ENCODE peak calls at places on chromosome 18, in five cellular contexts. One of them, this sample, is unnamed. For H3K27me3, the result is how much of the 10 kb centered on the place peaks cover.

GRCh38 chr18:75915941-75916640 is 488.6 kb upstream of the SMIM21 start:
- DNase-seq in body of pancreas: peak
- DNase-seq in IMR-90: no peak
- DNase-seq in fibroblast of lung: no peak
- DNase-seq in breast epithelium: no peak
- DNase-seq in this sample: no peak

GRCh38 chr18:23200751-23201150 is 65.5 kb downstream of the CABLES1 start:
- DNase-seq in body of pancreas: no peak
- DNase-seq in IMR-90: no peak
- DNase-seq in fibroblast of lung: no peak
- DNase-seq in breast epithelium: no peak
- DNase-seq in this sample: no peak

GRCh38 chr18:48833701-48834394 is 116.9 kb downstream of the SMAD7 start:
- DNase-seq in body of pancreas: no peak
- DNase-seq in breast epithelium: no peak
- DNase-seq in fibroblast of lung: no peak
- DNase-seq in IMR-90: peak
- DNase-seq in this sample: peak

GRCh38 chr18:12703714-12704113 is 872 bp downstream of the PSMG2 start:
- DNase-seq in fibroblast of lung: peak
- DNase-seq in body of pancreas: no peak
- DNase-seq in IMR-90: peak
- DNase-seq in breast epithelium: no peak
- DNase-seq in this sample: no peak

GRCh38 chr18:27750014-27750413 is 426.9 kb downstream of the CDH2 start:
- DNase-seq in body of pancreas: peak
- DNase-seq in fibroblast of lung: peak
- DNase-seq in breast epithelium: no peak
- DNase-seq in IMR-90: peak
- DNase-seq in this sample: no peak

GRCh38 chr18:9380571-9381390 is 46.2 kb downstream of the TWSG1 start:
- DNase-seq in body of pancreas: peak
- DNase-seq in IMR-90: peak
- DNase-seq in fibroblast of lung: peak
- DNase-seq in breast epithelium: no peak
- DNase-seq in this sample: no peak

GRCh38 chr18:42736074-42736473 is 379.4 kb downstream of the RIT2 start:
- DNase-seq in body of pancreas: no peak
- DNase-seq in breast epithelium: no peak
- DNase-seq in IMR-90: no peak
- DNase-seq in fibroblast of lung: no peak
- DNase-seq in this sample: no peak

GRCh38 chr18:73924836-73925235 is 222.8 kb downstream of the FBXO15 start:
- DNase-seq in breast epithelium: no peak
- DNase-seq in IMR-90: peak
- DNase-seq in fibroblast of lung: no peak
- DNase-seq in body of pancreas: no peak
- DNase-seq in this sample: no peak

GRCh38 chr18:1050012-1050657 is 145.5 kb downstream of the ADCYAP1 start:
- DNase-seq in IMR-90: no peak
- DNase-seq in breast epithelium: no peak
- DNase-seq in body of pancreas: no peak
- DNase-seq in fibroblast of lung: no peak
- DNase-seq in this sample: no peak

GRCh38 chr18:7028625-7029024 is 89.0 kb downstream of the LAMA1 start:
- DNase-seq in body of pancreas: no peak
- DNase-seq in fibroblast of lung: no peak
- DNase-seq in breast epithelium: no peak
- DNase-seq in IMR-90: no peak
- DNase-seq in this sample: no peak
- H3K27me3 ChIP-seq in body of pancreas: under half
- H3K27me3 ChIP-seq in fibroblast of lung: under half
- H3K27me3 ChIP-seq in breast epithelium: under half
- H3K27me3 ChIP-seq in IMR-90: under half
- H3K27me3 ChIP-seq in this sample: under half

DNA sequence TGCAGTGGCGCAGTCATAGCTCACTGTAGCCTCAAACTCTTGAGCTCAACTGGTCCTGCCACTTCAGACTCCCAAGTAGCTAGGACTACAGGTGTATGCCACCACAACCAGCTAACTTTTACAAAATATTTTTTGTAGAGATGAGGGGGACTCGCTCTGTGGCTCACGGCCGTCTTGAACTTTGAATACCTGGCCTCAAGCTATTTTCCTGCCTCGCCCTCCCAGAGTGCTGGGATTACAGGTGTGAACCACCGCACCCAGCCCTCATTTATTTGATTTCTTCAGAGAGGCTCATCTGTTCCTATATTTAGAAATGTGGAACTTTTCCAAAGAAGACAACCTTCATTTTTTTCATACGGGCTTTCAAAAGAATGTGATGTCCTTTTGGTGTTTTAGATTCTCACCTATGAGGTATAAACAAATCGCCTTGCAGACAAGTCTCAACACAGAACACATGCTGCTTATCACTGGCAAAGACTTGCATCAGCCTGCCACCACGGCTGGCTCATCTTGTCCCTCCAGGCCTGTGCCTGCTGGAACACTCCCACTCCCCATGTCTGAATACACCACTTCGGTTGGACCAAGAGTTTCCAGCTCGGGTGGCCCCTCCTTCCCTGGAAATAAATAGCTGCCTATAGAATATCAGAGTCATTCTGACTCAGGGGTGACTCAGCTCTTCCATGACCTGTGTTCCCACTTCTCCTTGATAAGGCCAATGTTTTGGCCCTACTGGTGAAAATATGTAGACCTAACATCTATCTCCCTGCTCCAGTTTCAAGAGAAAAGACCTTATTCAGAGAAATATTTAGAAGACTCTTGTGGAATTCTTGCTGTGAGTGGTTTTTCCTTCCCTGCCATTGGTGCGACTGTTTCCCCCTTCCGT is 202.6 kb downstream of the TGIF1 start:
- DNase-seq in IMR-90: peak
- DNase-seq in breast epithelium: peak
- DNase-seq in body of pancreas: peak
- DNase-seq in fibroblast of lung: peak
- DNase-seq in this sample: no peak
- TF ChIP-seq CTCF in IMR-90: peak
- TF ChIP-seq CTCF in breast epithelium: no peak
- TF ChIP-seq CTCF in body of pancreas: no peak
- TF ChIP-seq CTCF in fibroblast of lung: no peak
- TF ChIP-seq CTCF in this sample: no peak

DNA sequence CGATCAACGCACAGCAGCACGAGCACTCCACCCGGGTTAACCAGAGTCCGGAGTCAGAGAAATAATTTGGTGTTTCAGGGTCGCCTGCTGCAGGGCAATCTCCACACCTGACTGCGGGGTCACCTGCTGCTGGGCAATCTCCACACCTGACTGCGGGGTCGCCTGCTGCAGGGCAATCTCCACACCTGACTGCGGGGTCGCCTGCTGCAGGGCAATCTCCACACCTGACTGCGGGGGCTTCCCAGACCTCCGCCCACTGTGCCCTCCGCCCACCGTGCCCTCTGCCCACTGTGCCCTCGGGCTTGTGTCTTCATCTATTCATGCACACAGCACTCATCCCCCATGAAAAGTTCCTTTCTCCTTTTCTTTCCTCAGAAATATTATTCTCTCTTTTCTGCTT is 500.2 kb upstream of the SALL3 start:
- DNase-seq in IMR-90: no peak
- DNase-seq in body of pancreas: no peak
- DNase-seq in fibroblast of lung: no peak
- DNase-seq in breast epithelium: no peak
- DNase-seq in this sample: no peak
- H3K27me3 ChIP-seq in IMR-90: under half
- H3K27me3 ChIP-seq in body of pancreas: under half
- H3K27me3 ChIP-seq in fibroblast of lung: under half
- H3K27me3 ChIP-seq in breast epithelium: under half
- H3K27me3 ChIP-seq in this sample: under half

DNA sequence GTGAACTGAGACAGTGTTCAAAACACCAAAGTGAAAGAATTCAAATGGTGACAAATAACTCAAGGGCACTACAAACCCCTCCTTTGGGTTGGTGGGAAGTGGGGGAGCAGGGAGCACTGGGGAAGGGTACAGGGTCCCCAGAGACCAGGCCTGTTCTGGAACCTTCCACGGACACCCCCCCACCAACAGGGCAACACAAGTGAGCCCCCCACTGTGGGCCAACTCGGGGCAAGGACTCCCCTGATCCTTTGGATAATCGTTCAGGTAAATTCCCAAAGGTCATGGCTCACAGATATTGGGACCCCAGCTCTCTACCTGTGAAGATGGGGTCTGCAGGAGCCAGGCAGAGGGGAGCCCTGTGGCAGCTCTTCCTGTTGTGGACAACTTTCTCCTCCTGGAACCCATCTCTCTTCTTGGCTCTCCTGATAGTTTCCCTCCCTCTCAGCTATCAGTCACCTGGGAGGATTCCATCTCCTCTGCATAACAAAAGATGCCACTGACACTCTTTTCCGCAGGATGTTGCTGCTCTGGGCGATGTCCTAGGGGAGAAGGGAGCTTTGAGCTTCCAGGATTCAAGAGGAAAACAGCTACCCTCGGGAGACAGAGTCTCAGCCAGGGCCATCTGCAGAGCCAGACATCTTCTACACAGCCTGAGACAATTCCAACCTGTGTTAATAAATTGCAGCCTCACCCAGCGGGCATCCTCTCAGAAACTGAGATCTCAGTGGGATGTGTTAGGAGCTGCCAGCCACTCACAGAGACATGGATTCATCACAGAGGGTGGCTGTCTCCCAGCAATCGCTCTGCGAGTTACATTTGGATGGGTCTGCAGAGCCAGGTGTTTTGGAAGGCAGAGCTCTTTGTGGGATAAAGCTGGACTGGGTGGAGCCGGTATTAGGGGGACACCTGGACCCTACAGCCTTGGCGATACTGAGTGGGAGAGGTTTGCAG is 35.4 kb downstream of the MBP start:
- DNase-seq in IMR-90: no peak
- DNase-seq in breast epithelium: no peak
- DNase-seq in body of pancreas: no peak
- DNase-seq in fibroblast of lung: no peak
- DNase-seq in this sample: no peak
- TF ChIP-seq CTCF in IMR-90: no peak
- TF ChIP-seq CTCF in breast epithelium: no peak
- TF ChIP-seq CTCF in body of pancreas: no peak
- TF ChIP-seq CTCF in fibroblast of lung: no peak
- TF ChIP-seq CTCF in this sample: no peak

GRCh38 chr18:10516078-10516477 is 9.7 kb upstream of the NAPG start:
- DNase-seq in fibroblast of lung: no peak
- DNase-seq in breast epithelium: no peak
- DNase-seq in IMR-90: no peak
- DNase-seq in body of pancreas: no peak
- DNase-seq in this sample: no peak
- H3K27me3 ChIP-seq in fibroblast of lung: under half
- H3K27me3 ChIP-seq in breast epithelium: under half
- H3K27me3 ChIP-seq in IMR-90: under half
- H3K27me3 ChIP-seq in body of pancreas: under half
- H3K27me3 ChIP-seq in this sample: under half

GRCh38 chr18:72086421-72086820 is 457.7 kb downstream of the CBLN2 start:
- DNase-seq in breast epithelium: no peak
- DNase-seq in fibroblast of lung: peak
- DNase-seq in body of pancreas: no peak
- DNase-seq in IMR-90: no peak
- DNase-seq in this sample: no peak
- TF ChIP-seq CTCF in breast epithelium: no peak
- TF ChIP-seq CTCF in fibroblast of lung: no peak
- TF ChIP-seq CTCF in body of pancreas: peak
- TF ChIP-seq CTCF in IMR-90: no peak
- TF ChIP-seq CTCF in this sample: peak

GRCh38 chr18:79410731-79411613 is 15.2 kb downstream of the NFATC1 start:
- DNase-seq in breast epithelium: no peak
- DNase-seq in body of pancreas: no peak
- DNase-seq in IMR-90: no peak
- DNase-seq in fibroblast of lung: no peak
- DNase-seq in this sample: no peak

GRCh38 chr18:79411614-79412526 is 16.1 kb downstream of the NFATC1 start:
- DNase-seq in breast epithelium: no peak
- DNase-seq in fibroblast of lung: no peak
- DNase-seq in IMR-90: no peak
- DNase-seq in body of pancreas: no peak
- DNase-seq in this sample: no peak

GRCh38 chr18:79413025-79413424 is 17.3 kb downstream of the NFATC1 start:
- DNase-seq in fibroblast of lung: no peak
- DNase-seq in body of pancreas: no peak
- DNase-seq in IMR-90: no peak
- DNase-seq in breast epithelium: no peak
- DNase-seq in this sample: no peak

GRCh38 chr18:79409313-79409712 is 13.6 kb downstream of the NFATC1 start:
- DNase-seq in body of pancreas: no peak
- DNase-seq in IMR-90: no peak
- DNase-seq in fibroblast of lung: no peak
- DNase-seq in breast epithelium: no peak
- DNase-seq in this sample: no peak

GRCh38 chr18:79410171-79410641 is 14.5 kb downstream of the NFATC1 start:
- DNase-seq in fibroblast of lung: no peak
- DNase-seq in IMR-90: no peak
- DNase-seq in breast epithelium: no peak
- DNase-seq in body of pancreas: no peak
- DNase-seq in this sample: no peak
- H3K27me3 ChIP-seq in fibroblast of lung: under half
- H3K27me3 ChIP-seq in IMR-90: under half
- H3K27me3 ChIP-seq in breast epithelium: under half
- H3K27me3 ChIP-seq in body of pancreas: under half
- H3K27me3 ChIP-seq in this sample: under half

GRCh38 chr18:67265464-67266245 is 250.9 kb downstream of the DSEL start:
- DNase-seq in breast epithelium: no peak
- DNase-seq in body of pancreas: no peak
- DNase-seq in fibroblast of lung: peak
- DNase-seq in IMR-90: peak
- DNase-seq in this sample: no peak

GRCh38 chr18:67266591-67267237 is 249.8 kb downstream of the DSEL start:
- DNase-seq in IMR-90: peak
- DNase-seq in body of pancreas: no peak
- DNase-seq in breast epithelium: no peak
- DNase-seq in fibroblast of lung: peak
- DNase-seq in this sample: no peak

GRCh38 chr18:67269206-67269605 is 247.3 kb downstream of the DSEL start:
- DNase-seq in IMR-90: no peak
- DNase-seq in body of pancreas: no peak
- DNase-seq in breast epithelium: no peak
- DNase-seq in fibroblast of lung: no peak
- DNase-seq in this sample: no peak

GRCh38 chr18:67266246-67266570 is 250.3 kb downstream of the DSEL start:
- DNase-seq in breast epithelium: no peak
- DNase-seq in body of pancreas: no peak
- DNase-seq in fibroblast of lung: no peak
- DNase-seq in IMR-90: no peak
- DNase-seq in this sample: no peak

GRCh38 chr18:67268530-67268929 is 248.0 kb downstream of the DSEL start:
- DNase-seq in IMR-90: no peak
- DNase-seq in body of pancreas: no peak
- DNase-seq in breast epithelium: no peak
- DNase-seq in fibroblast of lung: no peak
- DNase-seq in this sample: no peak
- TF ChIP-seq CTCF in IMR-90: no peak
- TF ChIP-seq CTCF in body of pancreas: no peak
- TF ChIP-seq CTCF in breast epithelium: no peak
- TF ChIP-seq CTCF in fibroblast of lung: no peak
- TF ChIP-seq CTCF in this sample: no peak